ENCODE peak calls at places on chromosomes 2 and 18, in four cellular contexts. One of them, this sample, is unnamed.

GRCh38 chr2:135985826-135986393 is 484 bp upstream of the DARS1 start:
- DNase-seq in WTC11: no peak
- DNase-seq in K562: no peak
- DNase-seq in HepG2: no peak
- DNase-seq in this sample: no peak

GRCh38 chr18:44682181-44682870 is 1.6 kb downstream of the SETBP1 start:
- DNase-seq in WTC11: peak
- DNase-seq in K562: no peak
- DNase-seq in HepG2: no peak
- DNase-seq in this sample: peak

GRCh38 chr2:59428940-59429339 is 1124.5 kb downstream of the BCL11A start:
- DNase-seq in K562: no peak
- DNase-seq in HepG2: no peak
- DNase-seq in WTC11: no peak
- DNase-seq in this sample: no peak

GRCh38 chr18:22115573-22115972 is 53.8 kb upstream of the GATA6 start:
- DNase-seq in WTC11: peak
- DNase-seq in HepG2: peak
- DNase-seq in K562: no peak
- DNase-seq in this sample: no peak

GRCh38 chr2:2788076-2788475 is 457.0 kb upstream of the MYT1L start:
- DNase-seq in HepG2: no peak
- DNase-seq in K562: no peak
- DNase-seq in WTC11: peak
- DNase-seq in this sample: peak

GRCh38 chr2:26274058-26274613 is 29.4 kb downstream of the HADHB start:
- DNase-seq in WTC11: no peak
- DNase-seq in K562: no peak
- DNase-seq in HepG2: peak
- DNase-seq in this sample: no peak

GRCh38 chr2:135150711-135151110 is 98.6 kb downstream of the RAB3GAP1 start:
- DNase-seq in K562: no peak
- DNase-seq in HepG2: peak
- DNase-seq in WTC11: no peak
- DNase-seq in this sample: no peak

GRCh38 chr2:214376631-214377624 is 33.9 kb upstream of the VWC2L start:
- DNase-seq in WTC11: no peak
- DNase-seq in HepG2: no peak
- DNase-seq in K562: no peak
- DNase-seq in this sample: no peak

GRCh38 chr2:189799531-189799930 is 15.3 kb downstream of the PMS1 start:
- DNase-seq in K562: no peak
- DNase-seq in WTC11: no peak
- DNase-seq in HepG2: no peak
- DNase-seq in this sample: no peak

GRCh38 chr2:32622570-32623310 is 5.1 kb upstream of the TTC27 start:
- DNase-seq in K562: no peak
- DNase-seq in WTC11: no peak
- DNase-seq in HepG2: peak
- DNase-seq in this sample: no peak

GRCh38 chr2:170972508-170973224 is 43.6 kb downstream of the GORASP2 start:
- DNase-seq in HepG2: no peak
- DNase-seq in WTC11: no peak
- DNase-seq in K562: no peak
- DNase-seq in this sample: no peak

GRCh38 chr2:238003234-238004032 is 36.6 kb downstream of the UBE2F start:
- DNase-seq in WTC11: no peak
- DNase-seq in K562: no peak
- DNase-seq in HepG2: no peak
- DNase-seq in this sample: no peak

GRCh38 chr2:213261715-213262114 is 22.5 kb upstream of the SPAG16 start:
- DNase-seq in HepG2: no peak
- DNase-seq in WTC11: no peak
- DNase-seq in K562: no peak
- DNase-seq in this sample: no peak

GRCh38 chr2:240434728-240435456 is 571 bp upstream of the GPC1 start:
- DNase-seq in K562: peak
- DNase-seq in HepG2: peak
- DNase-seq in WTC11: peak
- DNase-seq in this sample: peak

GRCh38 chr18:49697757-49698595 is 115.4 kb downstream of the ACAA2 start:
- DNase-seq in K562: no peak
- DNase-seq in WTC11: peak
- DNase-seq in HepG2: no peak
- DNase-seq in this sample: no peak

GRCh38 chr18:45828917-45829811 is 3.7 kb downstream of the SIGLEC15 start:
- DNase-seq in HepG2: no peak
- DNase-seq in K562: peak
- DNase-seq in WTC11: no peak
- DNase-seq in this sample: no peak

GRCh38 chr2:156215656-156216055 is 116.9 kb downstream of the NR4A2 start:
- DNase-seq in WTC11: no peak
- DNase-seq in K562: no peak
- DNase-seq in HepG2: no peak
- DNase-seq in this sample: no peak

GRCh38 chr2:168086805-168087204 is 160.6 kb downstream of the STK39 start:
- DNase-seq in WTC11: no peak
- DNase-seq in HepG2: no peak
- DNase-seq in K562: no peak
- DNase-seq in this sample: no peak

GRCh38 chr2:26786207-26787023 is 559 bp downstream of the CENPA start:
- DNase-seq in HepG2: no peak
- DNase-seq in WTC11: peak
- DNase-seq in K562: no peak
- DNase-seq in this sample: peak

GRCh38 chr2:206257345-206257744 is 17.1 kb upstream of the ZDBF2 start:
- DNase-seq in K562: no peak
- DNase-seq in HepG2: no peak
- DNase-seq in WTC11: no peak
- DNase-seq in this sample: no peak

GRCh38 chr18:9069482-9070059 is 32.9 kb upstream of the NDUFV2 start:
- DNase-seq in WTC11: no peak
- DNase-seq in K562: peak
- DNase-seq in HepG2: no peak
- DNase-seq in this sample: no peak

GRCh38 chr2:224085246-224085645 is 46.2 kb upstream of the SERPINE2 start:
- DNase-seq in HepG2: peak
- DNase-seq in K562: no peak
- DNase-seq in WTC11: no peak
- DNase-seq in this sample: no peak

GRCh38 chr2:239344857-239345216 is 56.0 kb downstream of the HDAC4 start:
- DNase-seq in HepG2: no peak
- DNase-seq in K562: no peak
- DNase-seq in WTC11: no peak
- DNase-seq in this sample: no peak

GRCh38 chr2:54803783-54804758 is 80.6 kb downstream of the EML6 start:
- DNase-seq in K562: no peak
- DNase-seq in HepG2: no peak
- DNase-seq in WTC11: no peak
- DNase-seq in this sample: no peak

GRCh38 chr2:237980751-237981150 is 13.9 kb downstream of the UBE2F start:
- DNase-seq in K562: no peak
- DNase-seq in HepG2: no peak
- DNase-seq in WTC11: no peak
- DNase-seq in this sample: no peak

GRCh38 chr18:50786851-50787250 is 33.0 kb downstream of the MRO start:
- DNase-seq in K562: no peak
- DNase-seq in HepG2: no peak
- DNase-seq in WTC11: no peak
- DNase-seq in this sample: no peak

GRCh38 chr2:39494784-39495251 is 57.7 kb upstream of the MAP4K3 start:
- DNase-seq in HepG2: no peak
- DNase-seq in K562: peak
- DNase-seq in WTC11: peak
- DNase-seq in this sample: no peak

GRCh38 chr2:105194022-105194681 is 47.4 kb upstream of the GPR45 start:
- DNase-seq in WTC11: no peak
- DNase-seq in K562: no peak
- DNase-seq in HepG2: no peak
- DNase-seq in this sample: no peak

GRCh38 chr2:8546319-8547283 is 135.3 kb upstream of the ID2 start:
- DNase-seq in HepG2: no peak
- DNase-seq in WTC11: no peak
- DNase-seq in K562: no peak
- DNase-seq in this sample: no peak

GRCh38 chr2:174051741-174052638 is 86.8 kb upstream of the SP3 start:
- DNase-seq in WTC11: no peak
- DNase-seq in HepG2: peak
- DNase-seq in K562: peak
- DNase-seq in this sample: no peak

GRCh38 chr2:121699421-121700328 is 37.0 kb downstream of the NIFK start:
- DNase-seq in HepG2: peak
- DNase-seq in K562: peak
- DNase-seq in WTC11: no peak
- DNase-seq in this sample: no peak

GRCh38 chr18:62458868-62459716 is 63.7 kb upstream of the ZCCHC2 start:
- DNase-seq in WTC11: no peak
- DNase-seq in K562: no peak
- DNase-seq in HepG2: no peak
- DNase-seq in this sample: no peak

GRCh38 chr2:64137567-64137966 is 6.7 kb downstream of the PELI1 start:
- DNase-seq in HepG2: no peak
- DNase-seq in WTC11: no peak
- DNase-seq in K562: peak
- DNase-seq in this sample: no peak

GRCh38 chr18:13139885-13140450 is 78.6 kb upstream of the LDLRAD4 start:
- DNase-seq in HepG2: peak
- DNase-seq in K562: peak
- DNase-seq in WTC11: no peak
- DNase-seq in this sample: no peak

GRCh38 chr2:218386505-218387368 is 4.7 kb downstream of the SLC11A1 start:
- DNase-seq in WTC11: no peak
- DNase-seq in HepG2: no peak
- DNase-seq in K562: no peak
- DNase-seq in this sample: peak

GRCh38 chr2:109368798-109369197 is 239.8 kb downstream of the SH3RF3 start:
- DNase-seq in WTC11: no peak
- DNase-seq in K562: no peak
- DNase-seq in HepG2: no peak
- DNase-seq in this sample: no peak

GRCh38 chr18:49486959-49487710 is at the start of gene C18orf32:
- DNase-seq in WTC11: peak
- DNase-seq in HepG2: peak
- DNase-seq in K562: peak
- DNase-seq in this sample: peak

GRCh38 chr2:46564811-46565241 is 85.5 kb downstream of the TMEM247 start:
- DNase-seq in K562: peak
- DNase-seq in WTC11: no peak
- DNase-seq in HepG2: no peak
- DNase-seq in this sample: no peak
- TF ChIP-seq ATF2 in K562: no peak
- TF ChIP-seq ATF2 in WTC11: no peak
- TF ChIP-seq ATF2 in HepG2: no peak
- TF ChIP-seq ATF2 in this sample: no peak

DNA sequence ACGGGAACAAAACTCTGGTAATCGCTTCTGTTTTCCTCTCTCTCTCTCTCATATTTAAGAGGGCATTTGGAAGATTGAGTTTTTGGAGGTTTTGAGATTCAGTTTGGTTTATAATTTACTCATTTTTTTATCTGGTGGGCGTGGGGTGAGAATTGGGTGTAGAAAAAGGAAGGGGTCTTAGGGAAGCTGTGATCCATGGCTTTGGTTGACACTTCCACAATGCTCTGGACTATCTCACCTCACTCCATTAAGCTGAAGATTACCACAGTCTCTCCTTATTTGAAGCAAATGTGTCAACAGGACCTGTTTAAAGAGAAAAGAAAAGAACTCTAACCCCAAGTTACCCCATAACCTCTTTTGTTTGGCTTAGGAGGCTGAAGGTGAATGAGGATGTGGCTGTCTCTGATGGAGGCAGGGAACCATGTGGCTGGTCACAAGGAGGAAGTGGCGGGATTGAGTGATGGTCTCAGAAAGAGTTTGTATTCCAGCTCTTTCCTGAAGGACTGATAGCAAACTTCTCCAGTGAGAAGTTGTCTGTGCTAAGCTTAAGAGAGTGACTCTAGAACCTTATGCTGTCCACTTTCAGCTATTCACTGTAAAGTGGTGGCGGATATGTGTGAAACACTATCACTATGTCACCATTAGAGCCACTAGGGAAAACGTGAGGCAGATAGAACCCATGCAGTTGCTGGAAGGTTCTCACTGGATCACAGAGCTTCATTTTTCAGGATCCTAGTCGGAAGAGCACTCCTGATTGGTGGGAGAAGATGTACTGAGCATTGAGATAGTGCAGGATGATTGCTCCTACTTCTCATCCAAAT is 935 bp downstream of the ZNF804A start:
- DNase-seq in WTC11: no peak
- DNase-seq in HepG2: no peak
- DNase-seq in K562: no peak
- DNase-seq in this sample: no peak
- TF ChIP-seq ATF2 in WTC11: no peak
- TF ChIP-seq ATF2 in HepG2: no peak
- TF ChIP-seq ATF2 in K562: no peak
- TF ChIP-seq ATF2 in this sample: no peak

GRCh38 chr2:120317180-120317533 is 28.8 kb upstream of the INHBB start:
- DNase-seq in K562: no peak
- DNase-seq in HepG2: no peak
- DNase-seq in WTC11: no peak
- DNase-seq in this sample: no peak

GRCh38 chr2:120315367-120316033 is 30.4 kb upstream of the INHBB start:
- DNase-seq in HepG2: no peak
- DNase-seq in K562: no peak
- DNase-seq in WTC11: no peak
- DNase-seq in this sample: no peak

GRCh38 chr2:120317916-120318315 is 28.0 kb upstream of the INHBB start:
- DNase-seq in K562: no peak
- DNase-seq in WTC11: no peak
- DNase-seq in HepG2: no peak
- DNase-seq in this sample: no peak

GRCh38 chr2:120316071-120316470 is 29.9 kb upstream of the INHBB start:
- DNase-seq in K562: no peak
- DNase-seq in HepG2: no peak
- DNase-seq in WTC11: no peak
- DNase-seq in this sample: no peak

GRCh38 chr2:120316528-120317179 is 29.3 kb upstream of the INHBB start:
- DNase-seq in WTC11: no peak
- DNase-seq in HepG2: no peak
- DNase-seq in K562: no peak
- DNase-seq in this sample: no peak
- TF ChIP-seq ATF2 in WTC11: no peak
- TF ChIP-seq ATF2 in HepG2: no peak
- TF ChIP-seq ATF2 in K562: no peak
- TF ChIP-seq ATF2 in this sample: no peak

GRCh38 chr2:144682248-144682647 is 162.3 kb upstream of the ZEB2 start:
- DNase-seq in WTC11: no peak
- DNase-seq in HepG2: no peak
- DNase-seq in K562: peak
- DNase-seq in this sample: no peak
- TF ChIP-seq ATF2 in WTC11: no peak
- TF ChIP-seq ATF2 in HepG2: no peak
- TF ChIP-seq ATF2 in K562: no peak
- TF ChIP-seq ATF2 in this sample: no peak

This sample was measured in H1.